ENCODE peak calls at places on chromosome 1, in nine cellular contexts. M is tibial nerve, Y is A549, Q is H1, N is sigmoid colon, R is K562, E is transverse colon, A is ovary, U is stomach. V is an unnamed sample.

GRCh38 chr1:239654998-239655397 is 268.6 kb downstream of the CHRM3 start:
- DNase-seq in M (no peak), Y (no peak), Q (no peak), N (no peak), R (no peak), E (no peak), A (no peak), U (no peak), V (no peak)

GRCh38 chr1:81179239-81179638 is 621.5 kb upstream of the ADGRL2 start:
- DNase-seq in M (no peak), Y (peak; percentile 55), Q (no peak), N (no peak), R (no peak), E (no peak), A (no peak), U (no peak), V (no peak)

GRCh38 chr1:47710075-47711071 is 272.5 kb downstream of the FOXD2 start:
- DNase-seq in M (peak; percentile 73), Y (peak; percentile 49), Q (no peak), N (peak; percentile 84), R (peak; percentile 95), E (peak; percentile 85), A (peak; percentile 13), U (peak; percentile 83), V (no peak)

GRCh38 chr1:118711356-118711755 is 276.8 kb downstream of the TBX15 start:
- DNase-seq in M (no peak), Y (no peak), Q (no peak), N (no peak), R (no peak), E (no peak), A (no peak), U (no peak), V (no peak)

GRCh38 chr1:224565186-224565585 is 50.9 kb upstream of the CNIH3 start:
- DNase-seq in M (no peak), Y (peak; percentile 74), Q (no peak), N (no peak), R (no peak), E (no peak), A (no peak), U (no peak), V (peak; percentile 77)

GRCh38 chr1:48873944-48874343 is 97.3 kb upstream of the BEND5 start:
- DNase-seq in M (no peak), Y (no peak), Q (no peak), N (no peak), R (no peak), E (no peak), A (no peak), U (no peak), V (no peak)

GRCh38 chr1:154803203-154803920 is 66.7 kb downstream of the KCNN3 start:
- DNase-seq in M (no peak), Y (no peak), Q (no peak), N (no peak), R (no peak), E (no peak), A (no peak), U (no peak), V (no peak)

GRCh38 chr1:20787100-20787774 is at the start of gene HP1BP3:
- DNase-seq in M (peak; percentile 60), Y (peak; percentile 58), Q (peak; percentile 1), N (peak; percentile 87), R (peak; percentile 93), E (peak; percentile 84), A (peak; percentile 77), U (peak; percentile 83), V (peak; percentile 91)

GRCh38 chr1:10975567-10976326 is 36.7 kb upstream of the TARDBP start:
- DNase-seq in M (peak; percentile 38), Y (peak; percentile 23), Q (no peak), N (peak; percentile 83), R (no peak), E (peak; percentile 57), A (no peak), U (peak; percentile 64), V (no peak)

GRCh38 chr1:109677459-109677858 is 9.6 kb downstream of the GSTM2 start:
- DNase-seq in M (no peak), Y (no peak), Q (no peak), N (no peak), R (peak; percentile 1), E (no peak), A (no peak), U (no peak), V (peak; percentile 21)
- TF ChIP-seq EP300 in M (no peak), Y (no peak), Q (no peak), N (no peak), R (no peak), E (no peak), A (no peak), U (no peak), V (no peak)

GRCh38 chr1:3373700-3374405 is 80.6 kb upstream of the ARHGEF16 start:
- DNase-seq in M (no peak), Y (no peak), Q (no peak), N (no peak), R (no peak), E (no peak), A (no peak), U (no peak), V (no peak)

GRCh38 chr1:3370856-3371703 is 83.4 kb upstream of the ARHGEF16 start:
- DNase-seq in M (no peak), Y (no peak), Q (no peak), N (no peak), R (no peak), E (no peak), A (no peak), U (no peak), V (no peak)

GRCh38 chr1:3372317-3372716 is 82.1 kb upstream of the ARHGEF16 start:
- DNase-seq in M (no peak), Y (no peak), Q (no peak), N (no peak), R (no peak), E (no peak), A (no peak), U (no peak), V (no peak)

GRCh38 chr1:3375256-3375655 is 79.2 kb upstream of the ARHGEF16 start:
- DNase-seq in M (no peak), Y (no peak), Q (no peak), N (no peak), R (no peak), E (no peak), A (no peak), U (no peak), V (no peak)

DNA sequence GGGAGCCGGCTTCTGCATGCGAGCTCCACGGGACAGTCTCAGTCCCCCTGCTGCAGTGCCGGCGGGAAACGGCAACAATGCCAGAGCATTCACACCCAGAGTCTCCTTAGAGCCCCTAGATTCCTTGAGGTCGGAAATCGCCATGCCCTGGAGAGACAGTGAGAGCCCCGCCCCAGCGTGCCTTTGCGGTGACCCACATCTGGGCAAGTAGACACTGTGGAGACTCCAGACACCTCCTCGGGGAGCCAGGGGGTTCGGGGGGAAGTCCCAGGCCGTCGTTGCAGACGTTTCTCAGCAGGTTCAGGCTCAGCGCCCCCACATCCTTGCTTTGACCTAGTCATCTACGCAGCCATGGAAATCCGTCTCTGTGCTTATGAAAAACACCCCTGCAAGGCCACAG is 81.3 kb upstream of the ARHGEF16 start:
- DNase-seq in M (no peak), Y (no peak), Q (no peak), N (no peak), R (no peak), E (no peak), A (no peak), U (no peak), V (no peak)
- TF ChIP-seq POLR2A in M (no peak), Y (no peak), Q (no peak), N (no peak), R (no peak), E (no peak), A (no peak), U (no peak), V (no peak)

GRCh38 chr1:38284953-38285352 is 238.4 kb upstream of the POU3F1 start:
- DNase-seq in M (no peak), Y (no peak), Q (no peak), N (no peak), R (no peak), E (no peak), A (no peak), U (no peak), V (no peak)

GRCh38 chr1:38285807-38286530 is 239.4 kb upstream of the POU3F1 start:
- DNase-seq in M (no peak), Y (no peak), Q (peak; percentile 56), N (no peak), R (no peak), E (no peak), A (no peak), U (no peak), V (peak; percentile 87)

GRCh38 chr1:38287036-38287435 is 240.4 kb upstream of the POU3F1 start:
- DNase-seq in M (no peak), Y (no peak), Q (no peak), N (no peak), R (no peak), E (no peak), A (no peak), U (no peak), V (peak; percentile 83)

GRCh38 chr1:38287547-38287946 is 241.0 kb upstream of the POU3F1 start:
- DNase-seq in M (no peak), Y (no peak), Q (no peak), N (no peak), R (no peak), E (no peak), A (no peak), U (no peak), V (no peak)

DNA sequence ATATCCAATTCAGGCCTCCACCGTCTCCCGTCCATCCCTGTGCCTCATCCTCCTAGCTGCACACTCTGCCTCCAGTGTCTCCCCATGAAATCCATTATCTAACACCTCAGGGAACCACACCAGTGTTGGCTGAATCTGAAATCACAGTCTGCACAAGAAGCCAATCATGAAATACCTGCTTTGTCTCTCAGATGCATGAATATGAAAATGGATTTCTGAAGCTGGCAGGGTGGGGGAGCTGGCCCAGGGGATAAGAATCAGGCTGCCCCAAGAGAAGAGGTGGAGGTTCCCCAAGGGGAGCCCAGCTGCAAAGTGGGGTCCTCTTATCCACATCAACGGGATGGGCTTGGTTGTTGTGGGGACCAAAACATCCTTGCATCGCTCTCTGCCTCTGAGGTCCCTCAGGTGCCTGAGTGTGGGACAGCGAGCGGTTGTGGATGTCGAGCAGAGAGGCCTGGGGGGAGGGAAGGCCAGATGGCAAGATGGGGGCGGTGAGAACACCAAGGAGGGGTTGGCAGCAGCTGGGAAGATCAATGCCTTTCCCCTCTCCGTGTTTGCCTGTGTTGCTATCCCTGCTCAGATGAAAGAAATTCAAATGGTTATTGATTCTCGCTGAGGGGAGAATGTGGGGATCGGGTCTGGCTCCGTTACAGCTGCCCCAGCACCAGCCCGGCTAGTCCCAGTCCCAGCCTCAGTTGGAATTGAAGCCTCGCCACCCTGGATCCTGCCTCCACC is 237.3 kb upstream of the POU3F1 start:
- DNase-seq in M (no peak), Y (no peak), Q (no peak), N (no peak), R (no peak), E (no peak), A (no peak), U (no peak), V (peak; percentile 81)
- TF ChIP-seq EP300 in M (no peak), Y (no peak), Q (no peak), N (no peak), R (no peak), E (no peak), A (no peak), U (no peak), V (no peak)

DNA sequence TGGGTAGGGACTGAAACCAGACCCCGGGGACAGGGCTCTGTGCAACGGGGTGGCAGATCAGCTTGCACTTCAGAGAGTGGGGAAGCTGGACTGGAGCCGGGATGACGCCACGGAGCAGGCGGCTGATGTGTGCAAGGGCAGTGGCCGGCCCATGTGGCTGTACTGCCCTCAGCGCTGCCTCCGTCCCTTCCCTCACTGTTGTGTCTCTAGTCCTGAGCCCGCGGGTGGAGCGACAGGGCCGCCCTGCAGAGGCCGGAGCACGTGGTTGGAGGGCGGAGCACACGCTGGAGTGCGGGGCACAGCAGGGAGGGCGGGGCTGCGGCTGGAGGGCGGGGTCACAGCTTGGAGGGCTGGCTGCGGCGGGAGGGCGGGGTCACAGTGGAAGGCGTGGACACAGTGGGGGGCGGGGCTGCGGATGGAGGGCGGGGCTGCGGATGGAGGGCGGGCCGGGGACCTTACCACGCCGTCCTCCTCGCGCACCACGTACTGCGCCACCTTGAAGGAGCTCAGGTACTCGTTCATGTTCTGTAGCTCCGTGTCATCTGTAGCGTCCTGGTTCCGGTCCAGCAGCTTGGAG is 52.4 kb downstream of the CHD5 start:
- DNase-seq in M (peak; percentile 26), Y (peak; percentile 67), Q (peak; percentile 71), N (peak; percentile 65), R (peak; percentile 100), E (peak; percentile 77), A (peak; percentile 70), U (peak; percentile 63), V (no peak)
- TF ChIP-seq POLR2A in M (no peak), Y (no peak), Q (no peak), N (no peak), R (no peak), E (no peak), A (no peak), U (no peak), V (no peak)